ENCODE peak calls at places on chromosomes 7 and 10, in ten cellular contexts. K is gastrocnemius medialis, Z is PC-3, L is Calu3, E is spleen, P is cardiac muscle cell, M is heart right ventricle, W is glutamatergic neuron, I is foreskin keratinocyte, T is AG04450. N is an unnamed sample.

GRCh38 chr7:36764929-36765328 is 40.6 kb upstream of the AOAH start:
- DNase-seq in M (no peak), P (no peak), Z (no peak), E (no peak), L (no peak), I (no peak), K (no peak), T (no peak), W (no peak), N (no peak)

GRCh38 chr10:73495226-73495883 is 469 bp downstream of the PPP3CB start:
- DNase-seq in M (peak; percentile 92), W (peak; percentile 81), E (peak; percentile 99), K (peak; percentile 85), L (peak; percentile 95), I (peak; percentile 69), P (peak; percentile 82), T (peak; percentile 57), Z (peak; percentile 100), N (peak; percentile 93)

GRCh38 chr7:127064-127598 is 65.2 kb upstream of the FAM20C start:
- DNase-seq in L (no peak), Z (no peak), M (no peak), E (no peak), P (no peak), K (no peak), W (no peak), I (no peak), T (no peak), N (no peak)

GRCh38 chr10:50501899-50502556 is 121.7 kb downstream of the SGMS1 start:
- DNase-seq in Z (peak; percentile 51), L (no peak), M (no peak), T (no peak), P (no peak), W (no peak), E (no peak), K (no peak), I (no peak), N (no peak)

GRCh38 chr7:35699906-35700305 is 5.0 kb upstream of the HERPUD2 start:
- DNase-seq in P (no peak), T (no peak), E (no peak), K (no peak), Z (no peak), L (no peak), I (no peak), M (no peak), W (no peak), N (no peak)

GRCh38 chr7:47255441-47255840 is 326.5 kb downstream of the TNS3 start:
- DNase-seq in L (no peak), E (no peak), P (no peak), T (no peak), Z (no peak), I (no peak), M (no peak), K (no peak), W (no peak), N (no peak)

GRCh38 chr10:11407939-11408338 is 203.5 kb downstream of the USP6NL start:
- DNase-seq in T (no peak), E (no peak), K (no peak), P (no peak), M (no peak), I (no peak), Z (no peak), W (no peak), L (no peak), N (no peak)

GRCh38 chr10:106577266-106577665 is 587.2 kb downstream of the SORCS1 start:
- DNase-seq in E (no peak), T (no peak), P (no peak), L (peak; percentile 12), I (peak; percentile 92), K (no peak), W (no peak), M (no peak), Z (peak; percentile 82), N (peak; percentile 92)

GRCh38 chr7:138880881-138881577 is 83.0 kb upstream of the ATP6V0A4 start:
- DNase-seq in T (no peak), P (no peak), W (no peak), E (no peak), K (no peak), M (peak; percentile 50), I (no peak), L (peak; percentile 65), Z (no peak), N (no peak)

GRCh38 chr10:2839081-2839725 is 228.1 kb upstream of the PFKP start:
- DNase-seq in I (no peak), P (peak; percentile 68), K (no peak), M (no peak), T (no peak), E (no peak), W (peak; percentile 53), L (peak; percentile 52), Z (peak; percentile 52), N (peak; percentile 64)

GRCh38 chr10:46294641-46295230 is 7.9 kb downstream of the ANTXRL start:
- DNase-seq in I (no peak), P (no peak), W (no peak), T (no peak), M (no peak), L (no peak), E (peak; percentile 65), Z (no peak), K (no peak), N (no peak)

GRCh38 chr10:6301482-6302083 is 98.9 kb downstream of the PFKFB3 start:
- DNase-seq in M (no peak), Z (peak; percentile 22), T (no peak), I (no peak), K (no peak), E (no peak), P (no peak), W (no peak), L (no peak), N (no peak)

GRCh38 chr7:159096736-159097581 is 47.7 kb downstream of the VIPR2 start:
- DNase-seq in T (no peak), W (no peak), K (peak; percentile 87), P (peak; percentile 61), M (peak; percentile 59), Z (no peak), E (peak; percentile 65), L (no peak), I (no peak), N (no peak)

GRCh38 chr7:88668591-88668990 is 90.9 kb upstream of the ZNF804B start:
- DNase-seq in Z (no peak), I (no peak), M (no peak), T (no peak), W (no peak), K (no peak), E (no peak), P (no peak), L (no peak), N (no peak)

GRCh38 chr10:131786756-131787605 is 113.8 kb upstream of the PPP2R2D start:
- DNase-seq in E (no peak), M (no peak), Z (peak; percentile 52), P (peak; percentile 61), W (no peak), K (no peak), L (peak; percentile 50), I (no peak), T (no peak), N (peak; percentile 55)

GRCh38 chr7:35652124-35652523 is 42.8 kb downstream of the HERPUD2 start:
- DNase-seq in P (no peak), Z (no peak), L (no peak), W (no peak), E (peak; percentile 56), I (no peak), M (no peak), K (no peak), T (no peak), N (no peak)

GRCh38 chr7:44853391-44853790 is 5.5 kb upstream of the H2AZ2 start:
- DNase-seq in K (no peak), I (peak; percentile 40), W (no peak), T (no peak), M (no peak), Z (no peak), P (peak; percentile 8), L (no peak), E (no peak), N (peak; percentile 68)

DNA sequence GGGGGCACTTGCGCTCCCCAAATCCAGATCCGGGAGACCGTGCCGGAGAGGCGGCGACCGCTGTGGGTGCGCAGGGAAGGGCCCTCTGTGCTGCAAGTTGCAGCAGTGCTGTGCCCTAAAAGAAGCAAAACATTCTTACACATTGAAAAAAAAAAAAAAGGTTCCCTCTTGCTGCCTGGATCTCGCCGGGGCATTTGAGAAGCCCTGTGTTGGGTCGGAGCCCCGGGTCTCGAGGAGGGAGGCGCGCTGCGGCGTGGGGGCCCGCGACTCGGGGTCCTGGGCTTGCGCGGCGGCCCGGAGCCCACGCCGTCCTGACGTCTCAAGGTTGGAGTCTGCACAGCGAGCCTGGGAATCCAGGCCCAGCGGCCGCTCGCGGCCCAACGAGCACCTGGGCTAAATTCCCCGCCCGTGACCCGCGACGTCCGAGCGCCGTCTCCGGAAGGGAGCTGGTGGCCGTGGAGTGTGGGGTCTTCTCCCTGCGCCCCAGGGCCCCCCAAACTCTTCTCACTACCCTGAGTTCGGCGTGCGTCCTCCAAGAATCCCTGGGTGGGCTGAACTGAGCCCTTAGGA is 1.3 kb upstream of the CTBP2 start:
- DNase-seq in W (peak; percentile 41), T (no peak), K (no peak), M (peak; percentile 39), Z (no peak), I (peak; percentile 51), E (peak; percentile 86), L (no peak), P (peak; percentile 55), N (no peak)
- TF ChIP-seq CTCF in W (peak; percentile 4), T (peak; percentile 50), K (no peak), M (peak; percentile 56), Z (peak; percentile 38), I (no peak), E (no peak), L (peak; percentile 28), P (no peak), N (peak; percentile 58)

GRCh38 chr7:113797420-113797995 is 121.3 kb downstream of the PPP1R3A start:
- DNase-seq in E (no peak), T (no peak), W (no peak), K (no peak), L (no peak), P (no peak), I (no peak), M (no peak), Z (no peak), N (no peak)
- TF ChIP-seq CTCF in E (no peak), T (no peak), W (no peak), K (no peak), L (no peak), P (no peak), I (no peak), M (no peak), Z (no peak), N (no peak)

DNA sequence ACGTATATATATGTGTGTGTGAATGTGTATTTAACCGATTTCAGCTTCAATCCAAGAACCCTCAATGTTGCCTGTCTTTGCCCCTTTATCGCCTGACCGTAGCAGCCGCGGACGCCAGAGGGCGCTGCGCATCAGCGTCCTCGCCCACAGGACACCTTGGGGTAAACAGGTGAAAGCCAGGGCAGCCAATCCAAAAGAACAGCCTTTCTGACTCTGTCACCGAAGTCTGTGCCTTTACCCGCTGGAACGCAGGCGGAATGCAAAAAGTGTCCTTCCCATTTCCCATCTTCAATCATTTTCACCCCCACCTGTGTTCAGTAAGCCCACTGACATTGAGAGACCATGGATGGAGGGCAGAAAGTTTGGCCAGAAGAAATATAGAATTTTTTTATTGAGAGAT is 3.6 kb downstream of the NXPH1 start:
- DNase-seq in L (peak; percentile 92), W (peak; percentile 87), P (peak; percentile 67), K (no peak), Z (peak; percentile 69), E (peak; percentile 76), M (no peak), T (no peak), I (no peak), N (peak; percentile 65)
- TF ChIP-seq CTCF in L (peak; percentile 96), W (peak; percentile 89), P (peak; percentile 59), K (peak; percentile 17), Z (peak; percentile 91), E (peak; percentile 41), M (peak; percentile 41), T (peak; percentile 40), I (peak; percentile 72), N (peak; percentile 67)

GRCh38 chr10:100829103-100829870 is 83.5 kb upstream of the SLF2 start:
- DNase-seq in K (no peak), W (no peak), E (no peak), L (no peak), Z (peak; percentile 1), T (no peak), P (no peak), I (no peak), M (no peak), N (no peak)
- TF ChIP-seq CTCF in K (no peak), W (no peak), E (peak; percentile 12), L (no peak), Z (no peak), T (no peak), P (no peak), I (no peak), M (no peak), N (no peak)

N was measured in MCF 10A.